ENCODE peak calls at places on chromosomes 1 and 21, in ten cellular contexts. One of them, this sample, is unnamed.

GRCh38 chr1:1213919-1214599 is at the start of gene TNFRSF4:
- DNase-seq in psoas muscle: peak
- DNase-seq in A549: no peak
- DNase-seq in IMR-90: no peak
- DNase-seq in lower lobe of right lung: no peak
- DNase-seq in CD8-positive, alpha-beta memory T cell: no peak
- DNase-seq in CD8-positive, alpha-beta T cell: no peak
- DNase-seq in aorta: no peak
- DNase-seq in NB4: peak
- DNase-seq in hepatocyte: no peak
- DNase-seq in this sample: peak

GRCh38 chr1:203465146-203465798 is 10.3 kb upstream of the PRELP start:
- DNase-seq in psoas muscle: no peak
- DNase-seq in A549: no peak
- DNase-seq in IMR-90: no peak
- DNase-seq in lower lobe of right lung: no peak
- DNase-seq in CD8-positive, alpha-beta memory T cell: no peak
- DNase-seq in CD8-positive, alpha-beta T cell: no peak
- DNase-seq in aorta: no peak
- DNase-seq in NB4: no peak
- DNase-seq in hepatocyte: no peak
- DNase-seq in this sample: no peak

GRCh38 chr1:32876341-32877210 is 5.9 kb upstream of the FNDC5 start:
- DNase-seq in psoas muscle: peak
- DNase-seq in A549: peak
- DNase-seq in IMR-90: no peak
- DNase-seq in lower lobe of right lung: peak
- DNase-seq in CD8-positive, alpha-beta memory T cell: peak
- DNase-seq in CD8-positive, alpha-beta T cell: peak
- DNase-seq in aorta: peak
- DNase-seq in NB4: peak
- DNase-seq in hepatocyte: peak
- DNase-seq in this sample: peak

GRCh38 chr21:39111928-39112327 is 71.3 kb downstream of the PSMG1 start:
- DNase-seq in psoas muscle: no peak
- DNase-seq in A549: no peak
- DNase-seq in IMR-90: peak
- DNase-seq in lower lobe of right lung: no peak
- DNase-seq in CD8-positive, alpha-beta memory T cell: no peak
- DNase-seq in CD8-positive, alpha-beta T cell: no peak
- DNase-seq in aorta: no peak
- DNase-seq in NB4: no peak
- DNase-seq in hepatocyte: no peak
- DNase-seq in this sample: no peak

GRCh38 chr21:38477241-38477640 is 21.0 kb downstream of the ERG start:
- DNase-seq in psoas muscle: no peak
- DNase-seq in A549: no peak
- DNase-seq in IMR-90: no peak
- DNase-seq in lower lobe of right lung: no peak
- DNase-seq in CD8-positive, alpha-beta memory T cell: no peak
- DNase-seq in CD8-positive, alpha-beta T cell: no peak
- DNase-seq in aorta: no peak
- DNase-seq in NB4: peak
- DNase-seq in hepatocyte: no peak
- DNase-seq in this sample: no peak

GRCh38 chr1:50268049-50268448 is 155.2 kb downstream of the DMRTA2 start:
- DNase-seq in psoas muscle: no peak
- DNase-seq in A549: no peak
- DNase-seq in IMR-90: no peak
- DNase-seq in lower lobe of right lung: no peak
- DNase-seq in CD8-positive, alpha-beta memory T cell: no peak
- DNase-seq in CD8-positive, alpha-beta T cell: no peak
- DNase-seq in aorta: no peak
- DNase-seq in NB4: peak
- DNase-seq in hepatocyte: peak
- DNase-seq in this sample: no peak

GRCh38 chr1:7300893-7301292 is 470.2 kb upstream of the VAMP3 start:
- DNase-seq in psoas muscle: no peak
- DNase-seq in A549: peak
- DNase-seq in IMR-90: peak
- DNase-seq in lower lobe of right lung: no peak
- DNase-seq in CD8-positive, alpha-beta memory T cell: no peak
- DNase-seq in CD8-positive, alpha-beta T cell: no peak
- DNase-seq in aorta: no peak
- DNase-seq in NB4: no peak
- DNase-seq in hepatocyte: peak
- DNase-seq in this sample: no peak

GRCh38 chr1:7572654-7573152 is 198.4 kb upstream of the VAMP3 start:
- DNase-seq in psoas muscle: peak
- DNase-seq in A549: no peak
- DNase-seq in IMR-90: no peak
- DNase-seq in lower lobe of right lung: no peak
- DNase-seq in CD8-positive, alpha-beta memory T cell: no peak
- DNase-seq in CD8-positive, alpha-beta T cell: no peak
- DNase-seq in aorta: no peak
- DNase-seq in NB4: no peak
- DNase-seq in hepatocyte: no peak
- DNase-seq in this sample: no peak

GRCh38 chr1:245107776-245108114 is 47.0 kb upstream of the KIF26B start:
- DNase-seq in psoas muscle: no peak
- DNase-seq in A549: no peak
- DNase-seq in IMR-90: no peak
- DNase-seq in lower lobe of right lung: no peak
- DNase-seq in CD8-positive, alpha-beta memory T cell: no peak
- DNase-seq in CD8-positive, alpha-beta T cell: no peak
- DNase-seq in aorta: no peak
- DNase-seq in NB4: no peak
- DNase-seq in hepatocyte: no peak
- DNase-seq in this sample: no peak

GRCh38 chr1:14334336-14335176 is 263.9 kb upstream of the KAZN start:
- DNase-seq in psoas muscle: no peak
- DNase-seq in A549: no peak
- DNase-seq in IMR-90: no peak
- DNase-seq in lower lobe of right lung: no peak
- DNase-seq in CD8-positive, alpha-beta memory T cell: no peak
- DNase-seq in CD8-positive, alpha-beta T cell: no peak
- DNase-seq in aorta: no peak
- DNase-seq in NB4: no peak
- DNase-seq in hepatocyte: no peak
- DNase-seq in this sample: no peak

GRCh38 chr1:27166929-27167328 is 12.0 kb upstream of the SLC9A1 start:
- DNase-seq in psoas muscle: no peak
- DNase-seq in A549: no peak
- DNase-seq in IMR-90: no peak
- DNase-seq in lower lobe of right lung: no peak
- DNase-seq in CD8-positive, alpha-beta memory T cell: no peak
- DNase-seq in CD8-positive, alpha-beta T cell: no peak
- DNase-seq in aorta: no peak
- DNase-seq in NB4: no peak
- DNase-seq in hepatocyte: no peak
- DNase-seq in this sample: no peak

DNA sequence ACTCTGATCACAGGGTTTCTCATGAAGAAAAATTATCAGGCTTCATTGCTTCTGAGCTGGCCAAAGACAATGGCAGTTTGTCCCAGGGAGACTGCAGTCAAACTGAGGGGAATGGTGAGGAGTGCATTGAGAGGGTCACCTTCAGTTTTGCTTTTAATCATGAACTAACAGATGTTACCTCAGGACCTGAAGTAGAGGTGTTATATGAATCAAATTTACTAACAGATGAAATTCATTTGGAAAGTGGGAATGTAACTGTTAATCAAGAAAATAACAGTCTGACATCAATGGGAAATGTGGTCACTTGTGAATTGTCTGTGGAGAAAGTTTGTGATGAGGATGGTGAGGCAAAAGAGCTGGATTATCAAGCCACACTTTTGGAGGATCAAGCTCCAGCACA is 79.4 kb upstream of the BMP8A start:
- DNase-seq in psoas muscle: no peak
- DNase-seq in A549: no peak
- DNase-seq in IMR-90: no peak
- DNase-seq in lower lobe of right lung: no peak
- DNase-seq in CD8-positive, alpha-beta memory T cell: no peak
- DNase-seq in CD8-positive, alpha-beta T cell: no peak
- DNase-seq in aorta: no peak
- DNase-seq in NB4: no peak
- DNase-seq in hepatocyte: no peak
- DNase-seq in this sample: no peak
- H3K4me3 ChIP-seq in psoas muscle: peak
- H3K4me3 ChIP-seq in A549: peak
- H3K4me3 ChIP-seq in IMR-90: peak
- H3K4me3 ChIP-seq in lower lobe of right lung: peak
- H3K4me3 ChIP-seq in CD8-positive, alpha-beta memory T cell: no peak
- H3K4me3 ChIP-seq in CD8-positive, alpha-beta T cell: no peak
- H3K4me3 ChIP-seq in aorta: peak
- H3K4me3 ChIP-seq in NB4: no peak
- H3K4me3 ChIP-seq in hepatocyte: no peak
- H3K4me3 ChIP-seq in this sample: peak

GRCh38 chr1:24926596-24927249 is 3.4 kb downstream of the RUNX3 start:
- DNase-seq in psoas muscle: peak
- DNase-seq in A549: no peak
- DNase-seq in IMR-90: no peak
- DNase-seq in lower lobe of right lung: no peak
- DNase-seq in CD8-positive, alpha-beta memory T cell: peak
- DNase-seq in CD8-positive, alpha-beta T cell: no peak
- DNase-seq in aorta: no peak
- DNase-seq in NB4: peak
- DNase-seq in hepatocyte: peak
- DNase-seq in this sample: peak

GRCh38 chr1:24925963-24926362 is 4.1 kb downstream of the RUNX3 start:
- DNase-seq in psoas muscle: no peak
- DNase-seq in A549: no peak
- DNase-seq in IMR-90: no peak
- DNase-seq in lower lobe of right lung: no peak
- DNase-seq in CD8-positive, alpha-beta memory T cell: no peak
- DNase-seq in CD8-positive, alpha-beta T cell: no peak
- DNase-seq in aorta: no peak
- DNase-seq in NB4: no peak
- DNase-seq in hepatocyte: no peak
- DNase-seq in this sample: no peak

GRCh38 chr1:24927886-24928630 is 2.0 kb downstream of the RUNX3 start:
- DNase-seq in psoas muscle: peak
- DNase-seq in A549: no peak
- DNase-seq in IMR-90: no peak
- DNase-seq in lower lobe of right lung: no peak
- DNase-seq in CD8-positive, alpha-beta memory T cell: no peak
- DNase-seq in CD8-positive, alpha-beta T cell: no peak
- DNase-seq in aorta: no peak
- DNase-seq in NB4: peak
- DNase-seq in hepatocyte: no peak
- DNase-seq in this sample: no peak

GRCh38 chr1:24928631-24929090 is 1.4 kb downstream of the RUNX3 start:
- DNase-seq in psoas muscle: no peak
- DNase-seq in A549: no peak
- DNase-seq in IMR-90: no peak
- DNase-seq in lower lobe of right lung: no peak
- DNase-seq in CD8-positive, alpha-beta memory T cell: peak
- DNase-seq in CD8-positive, alpha-beta T cell: peak
- DNase-seq in aorta: peak
- DNase-seq in NB4: no peak
- DNase-seq in hepatocyte: no peak
- DNase-seq in this sample: no peak

DNA sequence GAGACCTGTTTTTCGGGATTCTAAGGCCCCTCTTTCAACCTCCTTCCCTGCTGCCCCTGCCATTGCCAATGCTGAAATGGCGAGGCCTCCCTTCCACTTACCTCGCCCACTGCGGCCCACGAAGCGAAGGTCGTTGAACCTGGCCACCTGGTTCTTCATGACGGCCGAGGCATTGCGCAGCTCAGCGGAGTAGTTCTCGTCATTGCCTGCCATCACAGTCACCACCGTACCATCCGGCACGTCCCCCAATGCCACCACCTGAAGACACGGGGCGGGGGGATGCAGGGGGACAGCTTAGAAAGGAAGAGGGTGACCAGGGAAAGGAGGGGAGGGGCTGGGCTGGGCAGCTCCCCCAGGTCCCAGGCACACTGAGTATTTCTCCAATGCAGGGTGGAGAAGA is 2.6 kb downstream of the RUNX3 start:
- DNase-seq in psoas muscle: peak
- DNase-seq in A549: no peak
- DNase-seq in IMR-90: no peak
- DNase-seq in lower lobe of right lung: no peak
- DNase-seq in CD8-positive, alpha-beta memory T cell: peak
- DNase-seq in CD8-positive, alpha-beta T cell: no peak
- DNase-seq in aorta: no peak
- DNase-seq in NB4: no peak
- DNase-seq in hepatocyte: no peak
- DNase-seq in this sample: no peak
- H3K4me3 ChIP-seq in psoas muscle: no peak
- H3K4me3 ChIP-seq in A549: no peak
- H3K4me3 ChIP-seq in IMR-90: no peak
- H3K4me3 ChIP-seq in lower lobe of right lung: peak
- H3K4me3 ChIP-seq in CD8-positive, alpha-beta memory T cell: peak
- H3K4me3 ChIP-seq in CD8-positive, alpha-beta T cell: peak
- H3K4me3 ChIP-seq in aorta: no peak
- H3K4me3 ChIP-seq in NB4: peak
- H3K4me3 ChIP-seq in hepatocyte: no peak
- H3K4me3 ChIP-seq in this sample: no peak

DNA sequence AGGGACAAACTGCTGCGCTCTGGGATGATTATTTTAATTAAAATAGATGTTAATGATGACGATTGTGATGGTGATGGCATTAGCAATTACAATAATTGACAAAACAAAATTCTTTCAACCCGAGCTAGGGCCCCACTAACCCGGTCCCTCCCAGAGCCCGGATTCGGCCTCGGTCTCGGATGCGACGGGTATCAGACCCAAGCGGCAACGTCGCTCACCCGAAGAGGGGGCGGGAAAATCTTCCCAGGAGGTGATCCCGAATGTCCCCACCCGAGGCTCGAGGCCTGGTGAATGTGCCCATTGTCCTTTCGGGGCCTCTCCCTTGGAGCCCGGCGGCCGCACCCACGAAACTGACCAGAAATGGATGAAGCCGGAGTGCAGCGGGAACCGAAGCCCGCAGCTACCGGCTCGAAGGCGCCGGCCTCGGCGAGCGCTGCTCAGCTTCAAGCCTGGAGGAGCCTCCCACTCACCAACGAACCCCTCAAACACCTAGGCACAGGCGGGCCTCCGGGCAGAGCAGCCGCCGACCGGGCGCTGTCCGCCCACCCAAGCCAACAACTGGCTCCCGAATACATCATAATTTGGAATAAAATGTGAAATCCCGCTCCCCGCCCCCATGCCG is 1.2 kb downstream of the TAL1 start:
- DNase-seq in psoas muscle: no peak
- DNase-seq in A549: no peak
- DNase-seq in IMR-90: no peak
- DNase-seq in lower lobe of right lung: no peak
- DNase-seq in CD8-positive, alpha-beta memory T cell: no peak
- DNase-seq in CD8-positive, alpha-beta T cell: no peak
- DNase-seq in aorta: no peak
- DNase-seq in NB4: no peak
- DNase-seq in hepatocyte: no peak
- DNase-seq in this sample: peak
- H3K4me3 ChIP-seq in psoas muscle: peak
- H3K4me3 ChIP-seq in A549: peak
- H3K4me3 ChIP-seq in IMR-90: no peak
- H3K4me3 ChIP-seq in lower lobe of right lung: peak
- H3K4me3 ChIP-seq in CD8-positive, alpha-beta memory T cell: peak
- H3K4me3 ChIP-seq in CD8-positive, alpha-beta T cell: peak
- H3K4me3 ChIP-seq in aorta: no peak
- H3K4me3 ChIP-seq in NB4: no peak
- H3K4me3 ChIP-seq in hepatocyte: no peak
- H3K4me3 ChIP-seq in this sample: peak

GRCh38 chr1:3695326-3696217 is 43.3 kb downstream of the TP73 start:
- DNase-seq in psoas muscle: peak
- DNase-seq in A549: peak
- DNase-seq in IMR-90: peak
- DNase-seq in lower lobe of right lung: peak
- DNase-seq in CD8-positive, alpha-beta memory T cell: no peak
- DNase-seq in CD8-positive, alpha-beta T cell: peak
- DNase-seq in aorta: no peak
- DNase-seq in NB4: peak
- DNase-seq in hepatocyte: peak
- DNase-seq in this sample: peak
- H3K4me3 ChIP-seq in psoas muscle: no peak
- H3K4me3 ChIP-seq in A549: peak
- H3K4me3 ChIP-seq in IMR-90: no peak
- H3K4me3 ChIP-seq in lower lobe of right lung: peak
- H3K4me3 ChIP-seq in CD8-positive, alpha-beta memory T cell: no peak
- H3K4me3 ChIP-seq in CD8-positive, alpha-beta T cell: no peak
- H3K4me3 ChIP-seq in aorta: no peak
- H3K4me3 ChIP-seq in NB4: no peak
- H3K4me3 ChIP-seq in hepatocyte: no peak
- H3K4me3 ChIP-seq in this sample: no peak

This sample was measured in right cardiac atrium.